ENCODE peak calls at places on chromosomes 13 and 19, in four cellular contexts. F is IMR-90, S is hepatocyte, D is spleen. X is an unnamed sample.

GRCh38 chr19:31338069-31338767 is 11.0 kb downstream of the TSHZ3 start:
- DNase-seq in S (peak; percentile 82), F (peak; percentile 85), D (no peak), X (peak; percentile 41)

GRCh38 chr13:110138009-110138699 is 168.8 kb downstream of the COL4A1 start:
- DNase-seq in F (peak; percentile 79), S (peak; percentile 81), D (peak; percentile 90), X (peak; percentile 39)

GRCh38 chr13:48400820-48401219 is 12.1 kb downstream of the LPAR6 start:
- DNase-seq in D (no peak), S (peak; percentile 32), F (peak; percentile 46), X (no peak)

GRCh38 chr19:10260141-10260584 is 8.1 kb downstream of the MRPL4 start:
- DNase-seq in S (peak; percentile 56), D (no peak), F (no peak), X (no peak)

GRCh38 chr13:29918845-29919244 is 68.4 kb upstream of the UBL3 start:
- DNase-seq in S (no peak), F (peak; percentile 92), D (no peak), X (no peak)

GRCh38 chr19:36377541-36378178 is 1.3 kb downstream of the ZFP14 start:
- DNase-seq in D (no peak), S (peak; percentile 15), F (no peak), X (no peak)

GRCh38 chr13:66835040-66835628 is 395.0 kb downstream of the PCDH9 start:
- DNase-seq in D (no peak), F (peak; percentile 18), S (peak; percentile 70), X (no peak)

GRCh38 chr13:23810842-23811241 is 78.4 kb downstream of the MIPEP start:
- DNase-seq in F (no peak), D (no peak), S (no peak), X (no peak)

GRCh38 chr19:17512574-17512939 is 1.1 kb downstream of the PGLS start:
- DNase-seq in S (no peak), D (no peak), F (no peak), X (no peak)

GRCh38 chr19:16111909-16112752 is 442 bp downstream of the RAB8A start:
- DNase-seq in F (no peak), S (no peak), D (no peak), X (no peak)

GRCh38 chr19:16116067-16116466 is 4.4 kb downstream of the RAB8A start:
- DNase-seq in F (no peak), D (no peak), S (no peak), X (no peak)

GRCh38 chr19:16112778-16113177 is 1.1 kb downstream of the RAB8A start:
- DNase-seq in F (no peak), D (no peak), S (no peak), X (no peak)

GRCh38 chr19:16115309-16116039 is 3.8 kb downstream of the RAB8A start:
- DNase-seq in F (no peak), D (no peak), S (no peak), X (no peak)

GRCh38 chr19:16113727-16114126 is 2.0 kb downstream of the RAB8A start:
- DNase-seq in F (no peak), D (no peak), S (no peak), X (peak; percentile 35)
- H3K4me3 ChIP-seq in F (no peak overlapping the region), D (no peak overlapping the region), S (no peak overlapping the region), X (no peak overlapping the region)

GRCh38 chr19:4130635-4131438 is 6.9 kb upstream of the MAP2K2 start:
- DNase-seq in S (peak; percentile 76), D (no peak), F (peak; percentile 90), X (no peak)
- H3K4me3 ChIP-seq in S (no peak overlapping the region), D (no peak overlapping the region), F (no peak overlapping the region), X (no peak overlapping the region)

GRCh38 chr19:2777952-2778683 is 5.0 kb downstream of the SGTA start:
- DNase-seq in S (no peak), F (no peak), D (no peak), X (no peak)

GRCh38 chr19:2774083-2774679 is 8.9 kb downstream of the SGTA start:
- DNase-seq in F (no peak), S (no peak), D (no peak), X (no peak)

GRCh38 chr19:2774953-2775555 is 8.0 kb downstream of the SGTA start:
- DNase-seq in S (no peak), D (no peak), F (no peak), X (no peak)

GRCh38 chr19:2779121-2779740 is 3.8 kb downstream of the SGTA start:
- DNase-seq in D (no peak), F (no peak), S (no peak), X (no peak)

GRCh38 chr19:2775556-2776430 is 7.3 kb downstream of the SGTA start:
- DNase-seq in F (peak; percentile 35), D (peak; percentile 88), S (peak; percentile 35), X (no peak)
- H3K4me3 ChIP-seq in F (no peak overlapping the region), D (peak overlapping the region; percentile 24), S (no peak overlapping the region), X (no peak overlapping the region)

DNA sequence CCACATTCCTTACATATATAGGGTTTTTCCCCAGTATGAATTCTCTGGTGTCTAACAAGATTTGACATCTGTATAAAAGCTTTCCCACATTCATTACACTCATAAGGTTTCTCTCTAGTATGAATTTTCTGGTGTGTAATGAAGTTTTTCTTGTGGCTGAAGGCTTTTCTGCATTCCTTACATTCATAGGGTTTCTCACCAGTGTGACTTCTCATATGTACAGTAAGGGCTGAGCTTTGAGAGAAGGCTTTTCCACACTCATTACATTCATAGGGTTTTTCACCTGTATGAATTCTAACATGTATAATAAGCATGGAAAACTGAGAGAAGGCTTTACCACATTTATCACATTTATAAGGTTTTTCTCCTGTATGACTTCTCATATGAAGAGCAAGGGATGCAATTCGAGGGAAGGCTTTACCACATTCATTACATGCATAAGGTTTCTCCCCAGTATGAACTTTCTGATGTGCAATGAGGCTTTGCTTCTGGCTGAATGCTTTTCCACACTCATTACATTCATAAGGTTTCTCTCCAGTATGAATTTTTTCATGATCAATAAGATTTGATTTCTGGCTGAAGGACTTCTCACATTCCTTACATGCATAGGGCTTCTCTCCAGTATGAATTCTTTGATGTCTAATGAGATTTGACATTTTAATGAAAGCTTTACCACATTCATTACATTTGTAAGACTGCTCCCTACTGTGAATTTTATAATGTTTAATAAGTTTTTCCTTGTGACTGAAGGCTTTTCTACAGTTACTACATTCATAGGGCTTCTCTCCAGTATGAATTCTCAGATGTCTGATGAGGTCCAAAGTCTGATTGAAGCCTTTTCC is 42.6 kb downstream of the ZNF527 start:
- DNase-seq in F (no peak), S (no peak), D (no peak), X (no peak)
- H3K4me3 ChIP-seq in F (no peak overlapping the region), S (no peak overlapping the region), D (no peak overlapping the region), X (no peak overlapping the region)